ENCODE peak calls at places on chromosome 20, in four cellular contexts. One of them, this sample, is unnamed.

GRCh38 chr20:23103284-23104018 is 17.3 kb upstream of the CD93 start:
- DNase-seq in mesendoderm: no peak
- DNase-seq in fibroblast of lung: no peak
- DNase-seq in SK-N-MC: no peak
- DNase-seq in this sample: no peak

GRCh38 chr20:6420336-6420735 is 297.5 kb upstream of the FERMT1 start:
- DNase-seq in SK-N-MC: no peak
- DNase-seq in fibroblast of lung: no peak
- DNase-seq in mesendoderm: no peak
- DNase-seq in this sample: no peak

GRCh38 chr20:63533388-63533787 is 3.8 kb downstream of the PTK6 start:
- DNase-seq in mesendoderm: no peak
- DNase-seq in fibroblast of lung: no peak
- DNase-seq in SK-N-MC: no peak
- DNase-seq in this sample: no peak

GRCh38 chr20:12535316-12535715 is 473.5 kb upstream of the SPTLC3 start:
- DNase-seq in fibroblast of lung: no peak
- DNase-seq in SK-N-MC: no peak
- DNase-seq in mesendoderm: peak; percentile 28
- DNase-seq in this sample: no peak

GRCh38 chr20:10313701-10314100 is 95.1 kb downstream of the SNAP25 start:
- DNase-seq in fibroblast of lung: no peak
- DNase-seq in SK-N-MC: no peak
- DNase-seq in mesendoderm: peak; percentile 60
- DNase-seq in this sample: no peak

GRCh38 chr20:46179811-46180326 is 61.8 kb downstream of the CD40 start:
- DNase-seq in SK-N-MC: no peak
- DNase-seq in mesendoderm: no peak
- DNase-seq in fibroblast of lung: no peak
- DNase-seq in this sample: no peak

GRCh38 chr20:11448554-11448953 is 469.1 kb upstream of the BTBD3 start:
- DNase-seq in SK-N-MC: no peak
- DNase-seq in mesendoderm: no peak
- DNase-seq in fibroblast of lung: no peak
- DNase-seq in this sample: no peak

GRCh38 chr20:63577317-63577894 is 3.4 kb upstream of the HELZ2 start:
- DNase-seq in SK-N-MC: no peak
- DNase-seq in fibroblast of lung: no peak
- DNase-seq in mesendoderm: no peak
- DNase-seq in this sample: no peak

GRCh38 chr20:4546786-4547185 is 174.9 kb upstream of the PRND start:
- DNase-seq in fibroblast of lung: peak; percentile 92
- DNase-seq in SK-N-MC: no peak
- DNase-seq in mesendoderm: no peak
- DNase-seq in this sample: peak; percentile 53

GRCh38 chr20:24773751-24774201 is 175.3 kb upstream of the CST7 start:
- DNase-seq in SK-N-MC: no peak
- DNase-seq in fibroblast of lung: peak; percentile 98
- DNase-seq in mesendoderm: no peak
- DNase-seq in this sample: peak; percentile 73

GRCh38 chr20:52552181-52552872 is 360.7 kb upstream of the ZFP64 start:
- DNase-seq in mesendoderm: no peak
- DNase-seq in fibroblast of lung: peak; percentile 89
- DNase-seq in SK-N-MC: no peak
- DNase-seq in this sample: no peak

GRCh38 chr20:50563133-50563944 is 53.2 kb downstream of the PTPN1 start:
- DNase-seq in fibroblast of lung: no peak
- DNase-seq in mesendoderm: no peak
- DNase-seq in SK-N-MC: no peak
- DNase-seq in this sample: no peak

GRCh38 chr20:43229696-43230095 is 40.0 kb upstream of the PTPRT start:
- DNase-seq in SK-N-MC: no peak
- DNase-seq in mesendoderm: no peak
- DNase-seq in fibroblast of lung: no peak
- DNase-seq in this sample: no peak

GRCh38 chr20:44714701-44715494 is at the start of gene CCN5:
- DNase-seq in SK-N-MC: no peak
- DNase-seq in fibroblast of lung: peak; percentile 76
- DNase-seq in mesendoderm: no peak
- DNase-seq in this sample: no peak

GRCh38 chr20:19231359-19232035 is 19.1 kb downstream of the SLC24A3 start:
- DNase-seq in fibroblast of lung: no peak
- DNase-seq in mesendoderm: no peak
- DNase-seq in SK-N-MC: peak; percentile 83
- DNase-seq in this sample: no peak

GRCh38 chr20:8156603-8157079 is 24.6 kb downstream of the PLCB1 start:
- DNase-seq in mesendoderm: no peak
- DNase-seq in fibroblast of lung: peak; percentile 67
- DNase-seq in SK-N-MC: no peak
- DNase-seq in this sample: no peak

GRCh38 chr20:32528905-32529670 is 56.0 kb downstream of the NOL4L start:
- DNase-seq in fibroblast of lung: no peak
- DNase-seq in SK-N-MC: no peak
- DNase-seq in mesendoderm: no peak
- DNase-seq in this sample: no peak

GRCh38 chr20:16708590-16708989 is 21.2 kb upstream of the SNRPB2 start:
- DNase-seq in fibroblast of lung: no peak
- DNase-seq in SK-N-MC: no peak
- DNase-seq in mesendoderm: no peak
- DNase-seq in this sample: no peak

GRCh38 chr20:2103454-2104153 is 2.0 kb downstream of the STK35 start:
- DNase-seq in SK-N-MC: no peak
- DNase-seq in fibroblast of lung: peak; percentile 10
- DNase-seq in mesendoderm: no peak
- DNase-seq in this sample: no peak

GRCh38 chr20:60632420-60633262 is 619.4 kb upstream of the CDH4 start:
- DNase-seq in mesendoderm: no peak
- DNase-seq in SK-N-MC: no peak
- DNase-seq in fibroblast of lung: no peak
- DNase-seq in this sample: no peak

GRCh38 chr20:22682381-22682780 is 98.0 kb upstream of the FOXA2 start:
- DNase-seq in SK-N-MC: no peak
- DNase-seq in mesendoderm: no peak
- DNase-seq in fibroblast of lung: no peak
- DNase-seq in this sample: no peak

GRCh38 chr20:1242530-1242929 is 16.7 kb downstream of the RAD21L1 start:
- DNase-seq in mesendoderm: no peak
- DNase-seq in fibroblast of lung: peak; percentile 96
- DNase-seq in SK-N-MC: no peak
- DNase-seq in this sample: no peak

GRCh38 chr20:32605167-32605656 is 20.1 kb upstream of the NOL4L start:
- DNase-seq in fibroblast of lung: no peak
- DNase-seq in mesendoderm: no peak
- DNase-seq in SK-N-MC: no peak
- DNase-seq in this sample: no peak

GRCh38 chr20:39676857-39677351 is 714.8 kb downstream of the DHX35 start:
- DNase-seq in SK-N-MC: no peak
- DNase-seq in mesendoderm: no peak
- DNase-seq in fibroblast of lung: peak; percentile 5
- DNase-seq in this sample: no peak

GRCh38 chr20:24503352-24503931 is 34.0 kb downstream of the SYNDIG1 start:
- DNase-seq in mesendoderm: peak; percentile 50
- DNase-seq in SK-N-MC: no peak
- DNase-seq in fibroblast of lung: peak; percentile 63
- DNase-seq in this sample: no peak

GRCh38 chr20:50562262-50562701 is 52.1 kb downstream of the PTPN1 start:
- DNase-seq in mesendoderm: no peak
- DNase-seq in SK-N-MC: no peak
- DNase-seq in fibroblast of lung: no peak
- DNase-seq in this sample: no peak

GRCh38 chr20:14832630-14833029 is 495.2 kb upstream of the FLRT3 start:
- DNase-seq in fibroblast of lung: no peak
- DNase-seq in SK-N-MC: no peak
- DNase-seq in mesendoderm: no peak
- DNase-seq in this sample: no peak

GRCh38 chr20:598133-598881 is 11.8 kb downstream of the TCF15 start:
- DNase-seq in fibroblast of lung: no peak
- DNase-seq in mesendoderm: no peak
- DNase-seq in SK-N-MC: no peak
- DNase-seq in this sample: no peak

GRCh38 chr20:46305973-46306360 is 2.3 kb downstream of the CDH22 start:
- DNase-seq in SK-N-MC: no peak
- DNase-seq in mesendoderm: no peak
- DNase-seq in fibroblast of lung: no peak
- DNase-seq in this sample: no peak

GRCh38 chr20:41064377-41064776 is 35.8 kb downstream of the TOP1 start:
- DNase-seq in mesendoderm: no peak
- DNase-seq in SK-N-MC: no peak
- DNase-seq in fibroblast of lung: no peak
- DNase-seq in this sample: no peak

GRCh38 chr20:51890003-51890402 is 87.7 kb upstream of the SALL4 start:
- DNase-seq in SK-N-MC: no peak
- DNase-seq in fibroblast of lung: no peak
- DNase-seq in mesendoderm: no peak
- DNase-seq in this sample: no peak

GRCh38 chr20:57238089-57238488 is 28.4 kb downstream of the BMP7 start:
- DNase-seq in SK-N-MC: no peak
- DNase-seq in mesendoderm: no peak
- DNase-seq in fibroblast of lung: no peak
- DNase-seq in this sample: no peak
- H3K9ac ChIP-seq in SK-N-MC: no peak overlapping the region
- H3K9ac ChIP-seq in mesendoderm: no peak overlapping the region
- H3K9ac ChIP-seq in fibroblast of lung: no peak overlapping the region
- H3K9ac ChIP-seq in this sample: no peak overlapping the region

DNA sequence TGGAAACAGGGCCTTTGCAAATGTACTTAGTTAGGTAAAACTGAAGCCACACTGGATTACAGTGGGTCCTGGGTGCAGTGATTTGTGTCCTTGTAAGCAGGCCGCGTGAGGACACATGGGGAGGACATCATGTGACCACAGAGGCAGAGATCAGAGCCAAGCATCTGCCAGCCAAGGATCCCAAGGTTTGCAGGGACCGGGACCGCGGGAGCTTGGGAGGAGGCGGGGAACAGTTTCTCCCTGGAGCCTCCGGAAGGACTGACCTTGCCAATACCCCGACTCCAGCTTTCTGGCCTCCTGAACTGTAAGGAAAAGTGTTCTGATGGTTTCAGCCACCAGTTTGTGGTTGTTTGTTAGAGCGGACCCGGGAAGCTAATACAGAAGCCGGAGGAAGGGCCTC is 500.9 kb downstream of the PREX1 start:
- DNase-seq in mesendoderm: no peak
- DNase-seq in fibroblast of lung: no peak
- DNase-seq in SK-N-MC: no peak
- DNase-seq in this sample: no peak
- H3K4me3 ChIP-seq in mesendoderm: no peak overlapping the region
- H3K4me3 ChIP-seq in fibroblast of lung: no peak overlapping the region
- H3K4me3 ChIP-seq in SK-N-MC: no peak overlapping the region
- H3K4me3 ChIP-seq in this sample: no peak overlapping the region

GRCh38 chr20:53789913-53790675 is 196.5 kb upstream of the ZNF217 start:
- DNase-seq in mesendoderm: no peak
- DNase-seq in fibroblast of lung: no peak
- DNase-seq in SK-N-MC: no peak
- DNase-seq in this sample: no peak
- H3K9ac ChIP-seq in mesendoderm: no peak overlapping the region
- H3K9ac ChIP-seq in fibroblast of lung: no peak overlapping the region
- H3K9ac ChIP-seq in SK-N-MC: no peak overlapping the region
- H3K9ac ChIP-seq in this sample: peak overlapping the region; percentile 68

DNA sequence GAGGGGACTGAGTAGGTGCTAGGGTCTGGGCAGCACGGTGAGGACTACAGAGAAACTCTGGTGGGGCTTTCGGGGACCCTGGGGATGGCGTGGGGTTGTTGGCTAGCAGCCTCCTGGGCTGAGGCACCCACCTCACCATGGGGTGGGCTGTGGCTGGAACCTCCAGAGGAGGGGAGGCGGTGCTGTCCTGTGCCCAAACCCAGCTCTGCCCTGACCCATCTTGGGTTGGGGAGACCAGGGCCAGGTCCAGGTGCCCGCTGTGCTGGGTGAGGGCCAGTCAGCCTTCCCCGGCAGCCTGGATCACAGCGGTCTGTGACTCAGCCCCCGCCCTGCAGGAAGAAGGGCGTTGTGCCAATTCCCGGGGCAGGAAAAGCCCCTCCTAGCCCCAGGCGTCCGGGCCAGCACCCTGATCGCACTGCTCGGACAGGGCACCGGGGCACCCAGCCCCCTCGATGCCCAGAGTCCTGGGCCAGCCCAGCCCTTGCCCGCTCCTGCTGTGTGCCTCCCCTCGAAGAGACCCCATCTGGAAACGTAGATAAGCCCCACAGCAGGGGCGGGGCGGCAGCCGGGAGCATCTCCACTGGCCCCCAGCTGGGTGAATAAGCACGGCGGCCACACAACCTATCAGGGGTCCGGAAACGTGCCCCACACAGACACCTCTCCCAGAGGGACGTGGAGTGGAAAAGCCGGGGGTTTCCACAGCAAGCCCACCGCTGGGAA is 10.0 kb downstream of the LAMA5 start:
- DNase-seq in SK-N-MC: no peak
- DNase-seq in fibroblast of lung: peak; percentile 75
- DNase-seq in mesendoderm: no peak
- DNase-seq in this sample: no peak
- H3K4me3 ChIP-seq in SK-N-MC: no peak overlapping the region
- H3K4me3 ChIP-seq in fibroblast of lung: no peak overlapping the region
- H3K4me3 ChIP-seq in mesendoderm: no peak overlapping the region
- H3K4me3 ChIP-seq in this sample: no peak overlapping the region

GRCh38 chr20:47454298-47455132 is 47.2 kb upstream of the NCOA3 start:
- DNase-seq in SK-N-MC: no peak
- DNase-seq in fibroblast of lung: no peak
- DNase-seq in mesendoderm: peak; percentile 53
- DNase-seq in this sample: no peak
- H3K9ac ChIP-seq in SK-N-MC: no peak overlapping the region
- H3K9ac ChIP-seq in fibroblast of lung: no peak overlapping the region
- H3K9ac ChIP-seq in mesendoderm: no peak overlapping the region
- H3K9ac ChIP-seq in this sample: peak overlapping the region; percentile 9

DNA sequence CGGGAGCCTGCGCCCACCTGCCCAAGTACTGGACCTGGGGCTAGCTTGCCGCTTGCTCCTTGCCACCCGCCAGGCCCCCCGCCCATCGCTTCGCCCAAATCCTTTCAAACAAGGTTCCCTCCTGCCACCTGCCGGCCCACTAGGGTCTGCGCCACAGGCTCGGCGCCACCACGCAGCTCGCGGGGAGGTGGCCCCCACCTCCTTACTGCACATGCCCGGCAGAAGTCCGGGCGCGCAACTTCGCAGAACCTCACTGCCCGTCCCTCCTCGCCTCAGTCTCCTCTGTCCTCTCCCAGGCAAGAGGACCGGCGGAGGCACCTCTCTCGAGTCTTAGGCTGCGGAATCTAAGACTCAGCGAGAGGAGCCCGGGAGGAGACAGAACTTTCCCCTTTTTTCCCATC is 11.2 kb downstream of the GNAS-AS1 start:
- DNase-seq in mesendoderm: peak; percentile 69
- DNase-seq in fibroblast of lung: peak; percentile 47
- DNase-seq in SK-N-MC: no peak
- DNase-seq in this sample: no peak
- H3K4me3 ChIP-seq in mesendoderm: no peak overlapping the region
- H3K4me3 ChIP-seq in fibroblast of lung: no peak overlapping the region
- H3K4me3 ChIP-seq in SK-N-MC: peak overlapping the region; percentile 64
- H3K4me3 ChIP-seq in this sample: no peak overlapping the region

This sample was measured in keratinocyte.